ENCODE peak calls at places on chromosomes 12 and 14, in nine cellular contexts. M is choroid plexus epithelial cell, E is kidney epithelial cell, S is GM10248, D is fibroblast of lung, L is esophagus squamous epithelium, Y is ovary, W is K562, U is dorsolateral prefrontal cortex. N is an unnamed sample.

GRCh38 chr14:89276424-89276975 is 140.5 kb downstream of the FOXN3 start:
- DNase-seq in M (peak), E (peak), S (peak), D (peak), L (no peak), Y (no peak), W (no peak), U (no peak), N (peak)

GRCh38 chr12:122884091-122884826 is 11.7 kb downstream of the VPS37B start:
- DNase-seq in M (no peak), E (no peak), S (no peak), D (peak), L (no peak), Y (no peak), W (no peak), U (no peak), N (no peak)

GRCh38 chr12:62530596-62530995 is 64.0 kb downstream of the MON2 start:
- DNase-seq in M (peak), E (no peak), S (no peak), D (peak), L (no peak), Y (no peak), W (no peak), U (no peak), N (peak)

GRCh38 chr14:50971122-50971781 is 27.0 kb upstream of the PYGL start:
- DNase-seq in M (no peak), E (no peak), S (no peak), D (no peak), L (no peak), Y (no peak), W (no peak), U (no peak), N (no peak)

GRCh38 chr12:42322567-42322966 is 3.3 kb downstream of the ZCRB1 start:
- DNase-seq in M (no peak), E (no peak), S (no peak), D (no peak), L (no peak), Y (no peak), W (no peak), U (no peak), N (no peak)

GRCh38 chr12:126389961-126390360 is 1324.7 kb downstream of the AACS start:
- DNase-seq in M (no peak), E (no peak), S (no peak), D (peak), L (no peak), Y (no peak), W (no peak), U (no peak), N (peak)

GRCh38 chr14:24430143-24430681 is 458 bp downstream of the KHNYN start:
- DNase-seq in M (peak), E (no peak), S (peak), D (peak), L (no peak), Y (peak), W (peak), U (no peak), N (peak)

GRCh38 chr12:121668750-121669524 is 517 bp downstream of the MORN3 start:
- DNase-seq in M (peak), E (no peak), S (no peak), D (peak), L (no peak), Y (peak), W (peak), U (no peak), N (peak)

GRCh38 chr14:74592476-74593191 is 19.4 kb downstream of the LTBP2 start:
- DNase-seq in M (no peak), E (no peak), S (no peak), D (no peak), L (no peak), Y (no peak), W (no peak), U (no peak), N (no peak)

GRCh38 chr14:24051789-24052655 is at the start of gene CARMIL3:
- DNase-seq in M (peak), E (no peak), S (peak), D (peak), L (no peak), Y (peak), W (peak), U (peak), N (peak)

GRCh38 chr12:57243521-57244305 is 7.3 kb downstream of the STAC3 start:
- DNase-seq in M (peak), E (no peak), S (peak), D (peak), L (no peak), Y (peak), W (peak), U (peak), N (peak)

GRCh38 chr12:18522806-18523205 is 215.0 kb downstream of the PLCZ1 start:
- DNase-seq in M (no peak), E (no peak), S (no peak), D (no peak), L (no peak), Y (no peak), W (no peak), U (no peak), N (no peak)

GRCh38 chr12:108320503-108321293 is 18.4 kb downstream of the CMKLR1 start:
- DNase-seq in M (no peak), E (no peak), S (peak), D (no peak), L (no peak), Y (no peak), W (no peak), U (no peak), N (no peak)

GRCh38 chr12:54689984-54690383 is 41.8 kb upstream of the DCD start:
- DNase-seq in M (peak), E (no peak), S (no peak), D (no peak), L (no peak), Y (no peak), W (peak), U (no peak), N (no peak)
- TF ChIP-seq CTCF in M (peak), E (peak), S (no peak), D (no peak), L (no peak), Y (no peak), W (peak), U (no peak), N (peak)

GRCh38 chr12:59087077-59087673 is 166.9 kb upstream of the LRIG3 start:
- DNase-seq in M (peak), E (no peak), S (no peak), D (no peak), L (no peak), Y (no peak), W (no peak), U (no peak), N (peak)
- TF ChIP-seq CTCF in M (peak), E (peak), S (peak), D (peak), L (peak), Y (no peak), W (no peak), U (peak), N (peak)

GRCh38 chr12:1592444-1593231 is 1.7 kb downstream of the FBXL14 start:
- DNase-seq in M (peak), E (no peak), S (peak), D (peak), L (no peak), Y (no peak), W (peak), U (peak), N (peak)
- TF ChIP-seq CTCF in M (peak), E (peak), S (no peak), D (peak), L (no peak), Y (no peak), W (no peak), U (no peak), N (peak)

GRCh38 chr12:124734224-124734788 is 129.4 kb downstream of the SCARB1 start:
- DNase-seq in M (peak), E (no peak), S (no peak), D (no peak), L (no peak), Y (no peak), W (peak), U (no peak), N (peak)
- TF ChIP-seq CTCF in M (peak), E (no peak), S (no peak), D (no peak), L (no peak), Y (no peak), W (peak), U (no peak), N (no peak)